ENCODE peak calls at places on chromosomes 7 and 10, in eight cellular contexts. One of them, this sample, is unnamed.

GRCh38 chr7:36272567-36273269 is 116.9 kb upstream of the ANLN start:
- DNase-seq in endothelial cell: no peak
- DNase-seq in fibroblast of lung: no peak
- DNase-seq in progenitor cell of endocrine pancreas: peak
- DNase-seq in choroid plexus epithelial cell: peak
- DNase-seq in ascending aorta: no peak
- DNase-seq in hepatocyte: peak
- DNase-seq in cardiac muscle cell: no peak
- DNase-seq in this sample: no peak

GRCh38 chr7:47582748-47583740 is 1.1 kb upstream of the TNS3 start:
- DNase-seq in endothelial cell: no peak
- DNase-seq in fibroblast of lung: peak
- DNase-seq in progenitor cell of endocrine pancreas: no peak
- DNase-seq in choroid plexus epithelial cell: peak
- DNase-seq in ascending aorta: no peak
- DNase-seq in hepatocyte: no peak
- DNase-seq in cardiac muscle cell: no peak
- DNase-seq in this sample: no peak

GRCh38 chr7:124459101-124460052 is 306.2 kb downstream of the GPR37 start:
- DNase-seq in endothelial cell: no peak
- DNase-seq in fibroblast of lung: peak
- DNase-seq in progenitor cell of endocrine pancreas: no peak
- DNase-seq in choroid plexus epithelial cell: peak
- DNase-seq in ascending aorta: no peak
- DNase-seq in hepatocyte: peak
- DNase-seq in cardiac muscle cell: no peak
- DNase-seq in this sample: no peak

GRCh38 chr7:92904292-92905131 is 68.1 kb upstream of the CDK6 start:
- DNase-seq in endothelial cell: no peak
- DNase-seq in fibroblast of lung: peak
- DNase-seq in progenitor cell of endocrine pancreas: no peak
- DNase-seq in choroid plexus epithelial cell: peak
- DNase-seq in ascending aorta: no peak
- DNase-seq in hepatocyte: peak
- DNase-seq in cardiac muscle cell: no peak
- DNase-seq in this sample: peak

GRCh38 chr10:71547290-71547689 is 150.6 kb downstream of the CDH23 start:
- DNase-seq in endothelial cell: no peak
- DNase-seq in fibroblast of lung: no peak
- DNase-seq in progenitor cell of endocrine pancreas: no peak
- DNase-seq in choroid plexus epithelial cell: peak
- DNase-seq in ascending aorta: no peak
- DNase-seq in hepatocyte: no peak
- DNase-seq in cardiac muscle cell: no peak
- DNase-seq in this sample: no peak

GRCh38 chr10:131424053-131424452 is 112.5 kb upstream of the TCERG1L start:
- DNase-seq in endothelial cell: no peak
- DNase-seq in fibroblast of lung: no peak
- DNase-seq in progenitor cell of endocrine pancreas: no peak
- DNase-seq in choroid plexus epithelial cell: no peak
- DNase-seq in ascending aorta: no peak
- DNase-seq in hepatocyte: no peak
- DNase-seq in cardiac muscle cell: no peak
- DNase-seq in this sample: no peak

GRCh38 chr7:95335093-95335492 is 10.8 kb upstream of the PON1 start:
- DNase-seq in endothelial cell: no peak
- DNase-seq in fibroblast of lung: peak
- DNase-seq in progenitor cell of endocrine pancreas: no peak
- DNase-seq in choroid plexus epithelial cell: peak
- DNase-seq in ascending aorta: no peak
- DNase-seq in hepatocyte: no peak
- DNase-seq in cardiac muscle cell: no peak
- DNase-seq in this sample: no peak

GRCh38 chr10:103969857-103970627 is 3.1 kb downstream of the SLK start:
- DNase-seq in endothelial cell: no peak
- DNase-seq in fibroblast of lung: no peak
- DNase-seq in progenitor cell of endocrine pancreas: no peak
- DNase-seq in choroid plexus epithelial cell: no peak
- DNase-seq in ascending aorta: no peak
- DNase-seq in hepatocyte: no peak
- DNase-seq in cardiac muscle cell: no peak
- DNase-seq in this sample: no peak

GRCh38 chr10:95837783-95838182 is 70.0 kb upstream of the CC2D2B start:
- DNase-seq in endothelial cell: no peak
- DNase-seq in fibroblast of lung: no peak
- DNase-seq in progenitor cell of endocrine pancreas: no peak
- DNase-seq in choroid plexus epithelial cell: no peak
- DNase-seq in ascending aorta: no peak
- DNase-seq in hepatocyte: no peak
- DNase-seq in cardiac muscle cell: no peak
- DNase-seq in this sample: no peak

GRCh38 chr7:17732083-17732482 is 208.2 kb downstream of the SNX13 start:
- DNase-seq in endothelial cell: no peak
- DNase-seq in fibroblast of lung: no peak
- DNase-seq in progenitor cell of endocrine pancreas: no peak
- DNase-seq in choroid plexus epithelial cell: no peak
- DNase-seq in ascending aorta: no peak
- DNase-seq in hepatocyte: no peak
- DNase-seq in cardiac muscle cell: no peak
- DNase-seq in this sample: no peak

GRCh38 chr10:68175954-68176353 is 56.0 kb downstream of the ATOH7 start:
- DNase-seq in endothelial cell: no peak
- DNase-seq in fibroblast of lung: no peak
- DNase-seq in progenitor cell of endocrine pancreas: no peak
- DNase-seq in choroid plexus epithelial cell: no peak
- DNase-seq in ascending aorta: no peak
- DNase-seq in hepatocyte: no peak
- DNase-seq in cardiac muscle cell: no peak
- DNase-seq in this sample: no peak

GRCh38 chr7:68224041-68224534 is 1227.5 kb downstream of the TYW1 start:
- DNase-seq in endothelial cell: no peak
- DNase-seq in fibroblast of lung: no peak
- DNase-seq in progenitor cell of endocrine pancreas: no peak
- DNase-seq in choroid plexus epithelial cell: no peak
- DNase-seq in ascending aorta: no peak
- DNase-seq in hepatocyte: no peak
- DNase-seq in cardiac muscle cell: no peak
- DNase-seq in this sample: no peak

GRCh38 chr7:96665689-96666088 is 44.0 kb downstream of the SEM1 start:
- DNase-seq in endothelial cell: no peak
- DNase-seq in fibroblast of lung: no peak
- DNase-seq in progenitor cell of endocrine pancreas: no peak
- DNase-seq in choroid plexus epithelial cell: no peak
- DNase-seq in ascending aorta: no peak
- DNase-seq in hepatocyte: no peak
- DNase-seq in cardiac muscle cell: no peak
- DNase-seq in this sample: no peak

GRCh38 chr7:39504963-39505362 is 61.2 kb upstream of the YAE1 start:
- DNase-seq in endothelial cell: no peak
- DNase-seq in fibroblast of lung: peak
- DNase-seq in progenitor cell of endocrine pancreas: no peak
- DNase-seq in choroid plexus epithelial cell: peak
- DNase-seq in ascending aorta: no peak
- DNase-seq in hepatocyte: peak
- DNase-seq in cardiac muscle cell: no peak
- DNase-seq in this sample: no peak

GRCh38 chr10:50396491-50397311 is 145.4 kb upstream of the ASAH2 start:
- DNase-seq in endothelial cell: no peak
- DNase-seq in fibroblast of lung: peak
- DNase-seq in progenitor cell of endocrine pancreas: no peak
- DNase-seq in choroid plexus epithelial cell: peak
- DNase-seq in ascending aorta: no peak
- DNase-seq in hepatocyte: no peak
- DNase-seq in cardiac muscle cell: no peak
- DNase-seq in this sample: no peak

GRCh38 chr10:78170026-78170475 is 136.4 kb downstream of the RPS24 start:
- DNase-seq in endothelial cell: no peak
- DNase-seq in fibroblast of lung: peak
- DNase-seq in progenitor cell of endocrine pancreas: no peak
- DNase-seq in choroid plexus epithelial cell: no peak
- DNase-seq in ascending aorta: no peak
- DNase-seq in hepatocyte: no peak
- DNase-seq in cardiac muscle cell: no peak
- DNase-seq in this sample: no peak

GRCh38 chr10:89888647-89889046 is 187.3 kb downstream of the KIF20B start:
- DNase-seq in endothelial cell: no peak
- DNase-seq in fibroblast of lung: no peak
- DNase-seq in progenitor cell of endocrine pancreas: no peak
- DNase-seq in choroid plexus epithelial cell: no peak
- DNase-seq in ascending aorta: no peak
- DNase-seq in hepatocyte: no peak
- DNase-seq in cardiac muscle cell: no peak
- DNase-seq in this sample: no peak

DNA sequence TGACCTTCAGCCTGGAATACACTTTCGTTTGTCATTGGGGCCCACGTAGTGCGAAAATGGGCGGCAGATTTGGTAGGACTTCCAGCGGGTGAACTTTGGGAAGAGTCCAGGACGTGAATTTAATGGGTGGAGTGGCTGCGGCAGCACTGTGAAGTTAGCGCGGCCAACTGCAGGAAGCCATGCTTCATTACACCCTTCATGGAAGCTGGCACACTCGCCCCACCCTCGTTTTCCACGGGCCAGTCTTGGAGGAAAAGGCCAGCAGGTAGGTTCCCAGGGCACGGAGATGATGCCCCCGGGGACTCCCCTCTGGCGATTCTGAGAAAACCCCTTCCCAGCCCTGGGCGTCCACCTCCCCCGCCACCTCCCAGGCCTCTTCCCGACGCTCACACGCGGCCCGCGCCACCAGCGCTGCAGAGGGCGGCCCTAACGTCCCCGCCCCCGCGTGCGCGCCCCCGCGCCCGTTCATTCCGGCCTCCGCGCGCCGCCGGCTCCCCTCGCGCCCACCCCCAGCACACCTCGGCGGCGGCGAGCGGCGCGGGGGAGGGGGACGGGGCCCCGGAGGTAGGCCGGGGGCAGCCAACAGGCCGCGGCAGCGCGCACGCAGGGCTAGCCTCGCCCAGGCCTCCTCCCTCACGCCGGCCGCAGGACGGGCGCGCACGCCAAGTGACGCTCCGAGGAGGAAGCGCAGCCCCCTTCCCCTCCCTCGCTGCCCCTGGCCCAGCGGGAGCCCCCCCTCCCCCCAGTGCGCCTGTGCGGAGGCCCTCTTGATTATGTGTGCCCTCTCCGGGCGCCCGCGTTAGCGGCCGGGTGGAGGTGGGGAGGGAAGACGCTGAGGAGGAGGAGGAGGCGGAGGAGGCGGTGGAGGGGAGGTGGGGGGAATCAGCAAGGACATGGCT is at the start of gene MLLT10:
- DNase-seq in endothelial cell: peak
- DNase-seq in fibroblast of lung: peak
- DNase-seq in progenitor cell of endocrine pancreas: peak
- DNase-seq in choroid plexus epithelial cell: peak
- DNase-seq in ascending aorta: peak
- DNase-seq in hepatocyte: peak
- DNase-seq in cardiac muscle cell: peak
- DNase-seq in this sample: peak
- TF ChIP-seq CTCF in endothelial cell: no peak
- TF ChIP-seq CTCF in fibroblast of lung: peak
- TF ChIP-seq CTCF in progenitor cell of endocrine pancreas: peak
- TF ChIP-seq CTCF in choroid plexus epithelial cell: peak
- TF ChIP-seq CTCF in ascending aorta: peak
- TF ChIP-seq CTCF in hepatocyte: no peak
- TF ChIP-seq CTCF in cardiac muscle cell: peak
- TF ChIP-seq CTCF in this sample: peak

DNA sequence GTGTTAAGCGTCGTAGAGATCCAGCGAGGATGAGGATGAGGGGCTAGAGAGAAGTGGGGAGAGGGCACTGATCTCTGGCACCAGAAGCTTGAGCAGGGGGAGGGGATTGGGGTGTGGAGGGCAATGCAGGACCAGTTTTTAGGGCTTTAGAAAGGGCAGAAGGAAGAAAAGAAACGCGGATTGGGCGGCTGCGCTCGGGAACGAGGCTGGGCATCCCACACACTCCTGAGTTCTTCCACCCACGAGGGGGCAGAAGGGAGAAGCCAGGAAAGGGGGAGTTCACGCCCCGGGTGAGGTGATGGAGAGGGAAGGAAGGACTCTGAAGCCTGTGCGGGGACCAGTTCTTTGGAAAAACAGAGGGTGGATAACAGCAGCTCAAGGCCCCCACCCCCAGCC is 6.1 kb upstream of the VGF start:
- DNase-seq in endothelial cell: no peak
- DNase-seq in fibroblast of lung: no peak
- DNase-seq in progenitor cell of endocrine pancreas: no peak
- DNase-seq in choroid plexus epithelial cell: no peak
- DNase-seq in ascending aorta: no peak
- DNase-seq in hepatocyte: no peak
- DNase-seq in cardiac muscle cell: no peak
- DNase-seq in this sample: no peak
- TF ChIP-seq CTCF in endothelial cell: no peak
- TF ChIP-seq CTCF in fibroblast of lung: no peak
- TF ChIP-seq CTCF in progenitor cell of endocrine pancreas: peak
- TF ChIP-seq CTCF in choroid plexus epithelial cell: peak
- TF ChIP-seq CTCF in ascending aorta: no peak
- TF ChIP-seq CTCF in hepatocyte: no peak
- TF ChIP-seq CTCF in cardiac muscle cell: peak
- TF ChIP-seq CTCF in this sample: no peak

GRCh38 chr10:59906417-59907202 is at the start of gene CCDC6:
- DNase-seq in endothelial cell: peak
- DNase-seq in fibroblast of lung: peak
- DNase-seq in progenitor cell of endocrine pancreas: peak
- DNase-seq in choroid plexus epithelial cell: peak
- DNase-seq in ascending aorta: peak
- DNase-seq in hepatocyte: peak
- DNase-seq in cardiac muscle cell: peak
- DNase-seq in this sample: peak

GRCh38 chr10:59905735-59906416 is 480 bp downstream of the CCDC6 start:
- DNase-seq in endothelial cell: no peak
- DNase-seq in fibroblast of lung: no peak
- DNase-seq in progenitor cell of endocrine pancreas: peak
- DNase-seq in choroid plexus epithelial cell: no peak
- DNase-seq in ascending aorta: no peak
- DNase-seq in hepatocyte: peak
- DNase-seq in cardiac muscle cell: no peak
- DNase-seq in this sample: no peak

GRCh38 chr10:59908808-59909143 is 2.4 kb upstream of the CCDC6 start:
- DNase-seq in endothelial cell: no peak
- DNase-seq in fibroblast of lung: no peak
- DNase-seq in progenitor cell of endocrine pancreas: no peak
- DNase-seq in choroid plexus epithelial cell: no peak
- DNase-seq in ascending aorta: no peak
- DNase-seq in hepatocyte: no peak
- DNase-seq in cardiac muscle cell: no peak
- DNase-seq in this sample: no peak

GRCh38 chr10:59907537-59907917 is 1.2 kb upstream of the CCDC6 start:
- DNase-seq in endothelial cell: no peak
- DNase-seq in fibroblast of lung: no peak
- DNase-seq in progenitor cell of endocrine pancreas: no peak
- DNase-seq in choroid plexus epithelial cell: no peak
- DNase-seq in ascending aorta: no peak
- DNase-seq in hepatocyte: no peak
- DNase-seq in cardiac muscle cell: no peak
- DNase-seq in this sample: no peak

GRCh38 chr10:59907918-59908807 is 1.8 kb upstream of the CCDC6 start:
- DNase-seq in endothelial cell: peak
- DNase-seq in fibroblast of lung: peak
- DNase-seq in progenitor cell of endocrine pancreas: no peak
- DNase-seq in choroid plexus epithelial cell: peak
- DNase-seq in ascending aorta: peak
- DNase-seq in hepatocyte: peak
- DNase-seq in cardiac muscle cell: peak
- DNase-seq in this sample: no peak
- TF ChIP-seq CTCF in endothelial cell: no peak
- TF ChIP-seq CTCF in fibroblast of lung: no peak
- TF ChIP-seq CTCF in progenitor cell of endocrine pancreas: no peak
- TF ChIP-seq CTCF in choroid plexus epithelial cell: no peak
- TF ChIP-seq CTCF in ascending aorta: no peak
- TF ChIP-seq CTCF in hepatocyte: no peak
- TF ChIP-seq CTCF in cardiac muscle cell: no peak
- TF ChIP-seq CTCF in this sample: no peak

GRCh38 chr7:2517004-2517403 is 2.6 kb upstream of the LFNG start:
- DNase-seq in endothelial cell: no peak
- DNase-seq in fibroblast of lung: peak
- DNase-seq in progenitor cell of endocrine pancreas: no peak
- DNase-seq in choroid plexus epithelial cell: peak
- DNase-seq in ascending aorta: no peak
- DNase-seq in hepatocyte: no peak
- DNase-seq in cardiac muscle cell: no peak
- DNase-seq in this sample: no peak
- TF ChIP-seq CTCF in endothelial cell: no peak
- TF ChIP-seq CTCF in fibroblast of lung: no peak
- TF ChIP-seq CTCF in progenitor cell of endocrine pancreas: no peak
- TF ChIP-seq CTCF in choroid plexus epithelial cell: peak
- TF ChIP-seq CTCF in ascending aorta: no peak
- TF ChIP-seq CTCF in hepatocyte: no peak
- TF ChIP-seq CTCF in cardiac muscle cell: peak
- TF ChIP-seq CTCF in this sample: no peak